ENCODE peak calls at places on chromosome 17, in seven cellular contexts. H is M059J, W is fibroblast of mammary gland, F is hepatic stellate cell, O is fibroblast of lung, K is kidney epithelial cell, U is T-helper 9 cell. N is an unnamed sample.

GRCh38 chr17:38559025-38559879 is 46.5 kb downstream of the SRCIN1 start:
- DNase-seq in H (no peak), W (peak; percentile 74), F (no peak), O (peak; percentile 27), K (peak; percentile 29), U (peak; percentile 84), N (peak; percentile 24)

GRCh38 chr17:81701288-81702071 is 1.7 kb upstream of the MRPL12 start:
- DNase-seq in H (no peak), W (no peak), F (no peak), O (no peak), K (no peak), U (no peak), N (no peak)

GRCh38 chr17:69608114-69608513 is 193.6 kb downstream of the MAP2K6 start:
- DNase-seq in H (no peak), W (no peak), F (no peak), O (no peak), K (no peak), U (no peak), N (no peak)

GRCh38 chr17:36590082-36590481 is 1.6 kb upstream of the DHRS11 start:
- DNase-seq in H (peak; percentile 46), W (peak; percentile 23), F (no peak), O (peak; percentile 58), K (no peak), U (no peak), N (no peak)

GRCh38 chr17:81097943-81098308 is 63.0 kb downstream of the BAIAP2 start:
- DNase-seq in H (peak; percentile 86), W (peak; percentile 61), F (peak; percentile 51), O (peak; percentile 66), K (no peak), U (no peak), N (peak; percentile 42)

GRCh38 chr17:40485851-40486512 is 15.4 kb downstream of the TNS4 start:
- DNase-seq in H (peak; percentile 96), W (peak; percentile 100), F (peak; percentile 97), O (peak; percentile 99), K (peak; percentile 99), U (no peak), N (peak; percentile 98)

GRCh38 chr17:78434455-78435329 is 56.2 kb downstream of the PGS1 start:
- DNase-seq in H (no peak), W (no peak), F (no peak), O (no peak), K (no peak), U (no peak), N (no peak)

GRCh38 chr17:81564778-81565177 is 12.6 kb upstream of the FAAP100 start:
- DNase-seq in H (no peak), W (no peak), F (no peak), O (no peak), K (no peak), U (no peak), N (no peak)

GRCh38 chr17:17420561-17421269 is 56.1 kb upstream of the MED9 start:
- DNase-seq in H (no peak), W (peak; percentile 98), F (peak; percentile 94), O (no peak), K (no peak), U (no peak), N (peak; percentile 92)

GRCh38 chr17:9003355-9004131 is 17.8 kb upstream of the NTN1 start:
- DNase-seq in H (no peak), W (no peak), F (no peak), O (no peak), K (no peak), U (no peak), N (no peak)

GRCh38 chr17:7883781-7884386 is 4.7 kb upstream of the CHD3 start:
- DNase-seq in H (no peak), W (peak; percentile 45), F (peak; percentile 39), O (peak; percentile 57), K (no peak), U (no peak), N (peak; percentile 45)

GRCh38 chr17:48051706-48052486 is 3.7 kb downstream of the NFE2L1 start:
- DNase-seq in H (peak; percentile 66), W (peak; percentile 90), F (peak; percentile 65), O (peak; percentile 86), K (no peak), U (no peak), N (peak; percentile 92)

GRCh38 chr17:75124041-75124818 is 7.3 kb downstream of the NT5C start:
- DNase-seq in H (peak; percentile 96), W (peak; percentile 52), F (peak; percentile 9), O (peak; percentile 86), K (peak; percentile 85), U (peak; percentile 37), N (no peak)

GRCh38 chr17:3697157-3697515 is 1.2 kb upstream of the P2RX5 start:
- DNase-seq in H (no peak), W (no peak), F (no peak), O (no peak), K (no peak), U (no peak), N (no peak)

GRCh38 chr17:10149573-10150399 is 48.6 kb downstream of the GAS7 start:
- DNase-seq in H (peak; percentile 82), W (peak; percentile 94), F (no peak), O (peak; percentile 76), K (peak; percentile 65), U (no peak), N (peak; percentile 84)

GRCh38 chr17:75632863-75633483 is at the start of gene SMIM5:
- DNase-seq in H (peak; percentile 87), W (peak; percentile 86), F (peak; percentile 97), O (peak; percentile 84), K (peak; percentile 63), U (peak; percentile 83), N (peak; percentile 91)

GRCh38 chr17:32265192-32265895 is at the start of gene RHBDL3:
- DNase-seq in H (no peak), W (no peak), F (no peak), O (no peak), K (no peak), U (peak; percentile 23), N (no peak)

GRCh38 chr17:42537156-42537805 is 1.2 kb downstream of the NAGLU start:
- DNase-seq in H (no peak), W (no peak), F (no peak), O (no peak), K (no peak), U (no peak), N (no peak)

GRCh38 chr17:61425682-61426481 is 26.2 kb downstream of the TBX2 start:
- DNase-seq in H (peak; percentile 48), W (no peak), F (no peak), O (no peak), K (no peak), U (no peak), N (no peak)

GRCh38 chr17:10019941-10020403 is 114.9 kb upstream of the RCVRN start:
- DNase-seq in H (peak; percentile 4), W (no peak), F (no peak), O (no peak), K (no peak), U (no peak), N (peak; percentile 49)